ENCODE peak calls at places on chromosomes 6 and 20, in seven cellular contexts. N is H9, W is mesenchymal stem cell, V is IMR-90, G is neuronal stem cell, X is H1, E is trophoblast cell. I is an unnamed sample.

GRCh38 chr6:150492941-150493340 is 106.7 kb upstream of the PLEKHG1 start:
- DNase-seq in N (no peak), W (no peak), V (no peak), G (no peak), X (no peak), E (no peak), I (no peak)

GRCh38 chr20:63736893-63737689 is 627 bp downstream of the LIME1 start:
- DNase-seq in N (peak), W (no peak), V (no peak), G (no peak), X (no peak), E (no peak), I (no peak)

GRCh38 chr6:129292836-129293235 is 409.9 kb downstream of the LAMA2 start:
- DNase-seq in N (no peak), W (no peak), V (no peak), G (no peak), X (no peak), E (no peak), I (no peak)

GRCh38 chr20:34220581-34220980 is 20.6 kb upstream of the ASIP start:
- DNase-seq in N (no peak), W (peak), V (peak), G (no peak), X (no peak), E (no peak), I (no peak)

GRCh38 chr6:166614171-166614583 is 12.9 kb downstream of the RPS6KA2 start:
- DNase-seq in N (no peak), W (no peak), V (no peak), G (no peak), X (no peak), E (peak), I (no peak)

GRCh38 chr6:111228094-111228493 is 140.8 kb downstream of the SLC16A10 start:
- DNase-seq in N (no peak), W (no peak), V (no peak), G (no peak), X (no peak), E (no peak), I (no peak)

GRCh38 chr6:1081566-1081965 is 230.3 kb upstream of the FOXQ1 start:
- DNase-seq in N (no peak), W (peak), V (peak), G (no peak), X (no peak), E (no peak), I (no peak)

GRCh38 chr6:25442898-25443297 is 163.7 kb downstream of the CARMIL1 start:
- DNase-seq in N (no peak), W (no peak), V (peak), G (no peak), X (no peak), E (no peak), I (no peak)

GRCh38 chr6:39416026-39416425 is 93.5 kb upstream of the KCNK16 start:
- DNase-seq in N (no peak), W (no peak), V (no peak), G (no peak), X (no peak), E (no peak), I (peak)

GRCh38 chr6:162509821-162510220 is 217.7 kb downstream of the PRKN start:
- DNase-seq in N (no peak), W (no peak), V (no peak), G (no peak), X (no peak), E (no peak), I (no peak)

GRCh38 chr6:148086843-148087242 is 255.8 kb upstream of the SASH1 start:
- DNase-seq in N (no peak), W (no peak), V (no peak), G (no peak), X (no peak), E (no peak), I (no peak)

GRCh38 chr6:142960098-142960497 is 15.1 kb upstream of the HIVEP2 start:
- DNase-seq in N (no peak), W (peak), V (peak), G (no peak), X (no peak), E (no peak), I (no peak)

GRCh38 chr6:150380256-150380655 is 11.4 kb downstream of the IYD start:
- DNase-seq in N (no peak), W (no peak), V (no peak), G (no peak), X (no peak), E (no peak), I (no peak)

GRCh38 chr6:90364846-90365401 is 68.3 kb upstream of the BACH2 start:
- DNase-seq in N (no peak), W (no peak), V (no peak), G (no peak), X (no peak), E (peak), I (no peak)

GRCh38 chr6:33683576-33684427 is 27.7 kb downstream of the UQCC2 start:
- DNase-seq in N (no peak), W (no peak), V (no peak), G (no peak), X (no peak), E (no peak), I (no peak)

GRCh38 chr6:42744351-42744890 is 1.5 kb downstream of the TBCC start:
- DNase-seq in N (no peak), W (no peak), V (no peak), G (no peak), X (no peak), E (peak), I (no peak)

GRCh38 chr6:42740725-42741124 is 5.2 kb downstream of the TBCC start:
- DNase-seq in N (no peak), W (no peak), V (no peak), G (no peak), X (no peak), E (no peak), I (no peak)

GRCh38 chr6:42745083-42745637 is 743 bp downstream of the TBCC start:
- DNase-seq in N (peak), W (peak), V (peak), G (peak), X (no peak), E (peak), I (peak)

GRCh38 chr6:42745638-42746451 is at the start of gene TBCC:
- DNase-seq in N (peak), W (peak), V (peak), G (peak), X (peak), E (peak), I (peak)

DNA sequence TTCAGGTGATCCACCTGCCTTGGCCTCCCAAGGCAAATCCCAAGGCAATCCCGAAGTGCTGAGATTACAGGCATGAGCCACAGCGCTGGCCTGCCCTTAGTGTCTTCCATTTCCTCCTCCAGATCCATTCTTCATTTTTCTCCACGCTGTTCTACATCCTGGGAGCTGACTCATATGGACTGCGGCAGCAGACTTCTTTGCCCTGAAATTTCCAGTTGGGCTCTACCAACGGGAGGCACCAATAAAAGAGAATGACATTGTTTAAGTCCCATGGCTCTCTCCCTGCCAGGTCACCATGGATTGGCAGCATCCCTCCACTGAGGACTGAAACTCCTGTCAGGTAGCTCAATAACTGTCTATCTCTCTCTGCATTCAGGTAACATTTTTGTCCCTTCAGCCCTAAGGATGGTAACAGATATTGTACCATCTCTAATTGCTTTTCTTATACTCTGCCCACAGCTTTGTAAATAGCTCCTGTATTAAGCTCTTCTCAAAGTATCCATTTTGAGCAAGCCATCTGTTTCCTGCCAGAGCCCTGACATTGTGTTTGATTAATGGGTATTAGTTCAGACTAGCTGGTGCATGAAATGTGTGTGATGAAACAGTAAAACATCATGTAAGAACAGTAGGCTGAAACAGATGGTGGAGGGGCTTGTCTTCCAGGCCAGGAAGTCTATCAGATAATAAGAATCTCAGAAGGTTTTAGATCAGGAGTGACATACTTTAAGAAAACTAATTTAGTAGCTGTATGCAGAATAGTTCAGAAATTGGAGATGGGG is 3.6 kb downstream of the TBCC start:
- DNase-seq in N (no peak), W (peak), V (peak), G (no peak), X (no peak), E (no peak), I (no peak)
- H2BK120ac ChIP-seq in N (no peak), W (no peak), V (no peak), G (no peak), X (no peak), E (no peak), I (no peak)

DNA sequence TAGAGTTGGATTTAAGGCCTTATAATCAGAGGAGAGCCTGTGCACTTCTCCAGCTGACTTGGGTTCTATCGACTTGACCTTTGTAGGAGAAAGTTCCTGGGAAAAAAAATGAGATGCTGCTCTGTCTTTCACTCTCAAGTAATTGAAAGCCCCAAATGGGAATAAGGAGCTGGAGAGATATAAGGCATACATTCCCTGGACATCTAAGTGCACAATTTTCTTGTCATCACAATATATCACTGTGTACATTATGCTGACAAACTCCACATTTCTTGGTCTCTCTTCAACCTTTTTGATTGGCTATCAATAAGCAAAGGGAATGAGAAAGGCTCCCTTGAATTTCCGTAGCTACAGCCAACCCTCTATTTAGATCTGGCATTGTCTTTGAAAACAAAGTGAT is 450.1 kb upstream of the MAN1A1 start:
- DNase-seq in N (no peak), W (no peak), V (no peak), G (no peak), X (no peak), E (no peak), I (no peak)
- H2AK5ac ChIP-seq in N (no peak), W (no peak), V (no peak), G (no peak), X (no peak), E (no peak), I (no peak)

GRCh38 chr6:52645976-52646375 is 24.9 kb upstream of the TMEM14A start:
- DNase-seq in N (no peak), W (no peak), V (peak), G (no peak), X (no peak), E (no peak), I (no peak)
- H2BK120ac ChIP-seq in N (no peak), W (no peak), V (peak), G (no peak), X (no peak), E (no peak), I (no peak)

DNA sequence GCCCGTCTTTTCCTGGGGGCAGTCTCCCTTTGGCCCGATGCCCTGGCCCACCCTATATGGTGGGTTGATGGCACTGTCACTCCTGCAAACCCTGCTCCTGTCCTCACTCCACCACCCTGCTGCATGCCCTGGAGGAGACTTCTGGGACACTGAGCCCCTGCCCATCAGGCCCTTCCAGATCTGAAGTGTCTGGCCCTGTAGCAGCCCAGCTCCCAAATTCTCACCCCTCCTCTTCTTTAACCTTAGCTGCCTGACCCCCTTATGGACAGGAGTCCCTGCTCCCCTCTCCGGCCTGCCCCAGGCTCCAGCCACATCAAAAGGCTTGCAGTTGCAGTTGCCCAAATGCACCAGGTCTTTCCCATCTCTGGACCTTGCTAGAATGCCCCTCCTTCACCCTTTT is 20.8 kb upstream of the SLC32A1 start:
- DNase-seq in N (no peak), W (no peak), V (no peak), G (no peak), X (no peak), E (no peak), I (no peak)
- H2AK5ac ChIP-seq in N (no peak), W (no peak), V (no peak), G (peak), X (no peak), E (no peak), I (no peak)

GRCh38 chr20:46011631-46012482 is 3.1 kb downstream of the MMP9 start:
- DNase-seq in N (peak), W (no peak), V (peak), G (no peak), X (peak), E (peak), I (peak)

GRCh38 chr20:46013826-46014516 is 5.3 kb downstream of the MMP9 start:
- DNase-seq in N (peak), W (peak), V (peak), G (peak), X (no peak), E (peak), I (peak)

GRCh38 chr20:46010491-46011405 is 2.0 kb downstream of the MMP9 start:
- DNase-seq in N (no peak), W (no peak), V (peak), G (no peak), X (no peak), E (peak), I (no peak)

GRCh38 chr20:46014517-46015396 is 6.0 kb downstream of the MMP9 start:
- DNase-seq in N (no peak), W (no peak), V (no peak), G (no peak), X (no peak), E (no peak), I (no peak)

DNA sequence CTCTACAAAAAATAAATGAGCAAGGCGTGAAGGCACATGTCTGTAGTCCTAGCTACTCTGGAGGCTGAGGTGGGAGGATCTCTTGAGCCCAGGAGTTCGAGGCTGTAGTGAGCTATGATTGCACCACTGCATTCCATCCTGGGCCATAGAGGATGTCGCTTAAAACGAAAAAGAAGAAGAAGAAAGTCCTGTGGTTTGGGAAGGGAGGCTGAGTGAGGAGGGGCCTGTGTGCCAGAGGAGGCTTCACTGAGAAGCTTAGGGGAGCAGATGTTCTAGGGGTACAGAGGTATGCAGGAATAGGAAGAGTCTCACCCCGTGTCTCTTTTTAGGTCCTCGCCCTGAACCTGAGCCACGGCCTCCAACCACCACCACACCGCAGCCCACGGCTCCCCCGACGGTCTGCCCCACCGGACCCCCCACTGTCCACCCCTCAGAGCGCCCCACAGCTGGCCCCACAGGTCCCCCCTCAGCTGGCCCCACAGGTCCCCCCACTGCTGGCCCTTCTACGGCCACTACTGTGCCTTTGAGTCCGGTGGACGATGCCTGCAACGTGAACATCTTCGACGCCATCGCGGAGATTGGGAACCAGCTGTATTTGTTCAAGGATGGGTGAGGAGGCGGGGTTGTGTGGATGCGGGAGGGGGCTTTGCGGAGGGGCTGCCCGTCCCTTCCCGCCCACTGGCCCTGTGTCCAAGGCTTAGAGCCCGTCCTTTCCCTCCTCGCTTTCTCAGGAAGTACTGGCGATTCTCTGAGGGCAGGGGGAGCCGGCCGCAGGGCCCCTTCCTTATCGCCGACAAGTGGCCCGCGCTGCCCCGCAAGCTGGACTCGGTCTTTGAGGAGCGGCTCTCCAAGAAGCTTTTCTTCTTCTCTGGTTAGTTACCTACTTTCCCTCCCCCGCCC is 4.5 kb downstream of the MMP9 start:
- DNase-seq in N (no peak), W (no peak), V (no peak), G (no peak), X (no peak), E (no peak), I (no peak)
- H2BK120ac ChIP-seq in N (no peak), W (no peak), V (no peak), G (no peak), X (no peak), E (no peak), I (no peak)